ENCODE peak calls at places on chromosomes 7 and 10, in seven cellular contexts. One of them, this sample, is unnamed.
A peak's percentile ranks its signal among the peaks of the same experiment; 100 is the strongest.

GRCh38 chr10:22447068-22447467 is 101.8 kb downstream of the SPAG6 start:
- DNase-seq in sigmoid colon: no peak
- DNase-seq in activated T-cell treated with anti-CD3 and anti-CD28 coated beads, Interleukin-2, amount 50 U/mL, for 24 hours: no peak
- DNase-seq in progenitor cell of endocrine pancreas: no peak
- DNase-seq in stimulated activated naive CD8-positive, alpha-beta T cell treated with anti-CD3 and anti-CD28 coated beads, Interleukin-15, Interleukin-2, amounts not matched to agents 100 U/mL and 50 U/mL, for 24 hours: no peak
- DNase-seq in A549: no peak
- DNase-seq in cerebellum: no peak
- DNase-seq in this sample: no peak

GRCh38 chr10:86233131-86233530 is 133.5 kb downstream of the GRID1 start:
- DNase-seq in sigmoid colon: no peak
- DNase-seq in progenitor cell of endocrine pancreas: no peak
- DNase-seq in A549: no peak
- DNase-seq in activated T-cell treated with anti-CD3 and anti-CD28 coated beads, Interleukin-2, amount 50 U/mL, for 24 hours: no peak
- DNase-seq in stimulated activated naive CD8-positive, alpha-beta T cell treated with anti-CD3 and anti-CD28 coated beads, Interleukin-15, Interleukin-2, amounts not matched to agents 100 U/mL and 50 U/mL, for 24 hours: no peak
- DNase-seq in cerebellum: no peak
- DNase-seq in this sample: no peak

GRCh38 chr10:71854031-71854430 is 3.0 kb upstream of the PSAP start:
- DNase-seq in cerebellum: no peak
- DNase-seq in activated T-cell treated with anti-CD3 and anti-CD28 coated beads, Interleukin-2, amount 50 U/mL, for 24 hours: no peak
- DNase-seq in sigmoid colon: no peak
- DNase-seq in A549: no peak
- DNase-seq in stimulated activated naive CD8-positive, alpha-beta T cell treated with anti-CD3 and anti-CD28 coated beads, Interleukin-15, Interleukin-2, amounts not matched to agents 100 U/mL and 50 U/mL, for 24 hours: no peak
- DNase-seq in progenitor cell of endocrine pancreas: no peak
- DNase-seq in this sample: no peak

GRCh38 chr10:32622409-32622808 is 176.5 kb downstream of the CCDC7 start:
- DNase-seq in sigmoid colon: no peak
- DNase-seq in A549: no peak
- DNase-seq in progenitor cell of endocrine pancreas: no peak
- DNase-seq in activated T-cell treated with anti-CD3 and anti-CD28 coated beads, Interleukin-2, amount 50 U/mL, for 24 hours: no peak
- DNase-seq in stimulated activated naive CD8-positive, alpha-beta T cell treated with anti-CD3 and anti-CD28 coated beads, Interleukin-15, Interleukin-2, amounts not matched to agents 100 U/mL and 50 U/mL, for 24 hours: no peak
- DNase-seq in cerebellum: no peak
- DNase-seq in this sample: no peak

GRCh38 chr7:155954550-155955366 is 142.5 kb upstream of the SHH start:
- DNase-seq in progenitor cell of endocrine pancreas: no peak
- DNase-seq in activated T-cell treated with anti-CD3 and anti-CD28 coated beads, Interleukin-2, amount 50 U/mL, for 24 hours: no peak
- DNase-seq in stimulated activated naive CD8-positive, alpha-beta T cell treated with anti-CD3 and anti-CD28 coated beads, Interleukin-15, Interleukin-2, amounts not matched to agents 100 U/mL and 50 U/mL, for 24 hours: no peak
- DNase-seq in A549: no peak
- DNase-seq in sigmoid colon: peak; percentile 57
- DNase-seq in cerebellum: no peak
- DNase-seq in this sample: no peak

GRCh38 chr10:37854606-37855005 is 2.8 kb downstream of the ZNF248 start:
- DNase-seq in A549: no peak
- DNase-seq in cerebellum: no peak
- DNase-seq in sigmoid colon: no peak
- DNase-seq in activated T-cell treated with anti-CD3 and anti-CD28 coated beads, Interleukin-2, amount 50 U/mL, for 24 hours: no peak
- DNase-seq in progenitor cell of endocrine pancreas: no peak
- DNase-seq in stimulated activated naive CD8-positive, alpha-beta T cell treated with anti-CD3 and anti-CD28 coated beads, Interleukin-15, Interleukin-2, amounts not matched to agents 100 U/mL and 50 U/mL, for 24 hours: no peak
- DNase-seq in this sample: no peak

GRCh38 chr10:47360419-47361040 is 12.4 kb downstream of the RBP3 start:
- DNase-seq in cerebellum: no peak
- DNase-seq in activated T-cell treated with anti-CD3 and anti-CD28 coated beads, Interleukin-2, amount 50 U/mL, for 24 hours: peak; percentile 5
- DNase-seq in sigmoid colon: no peak
- DNase-seq in progenitor cell of endocrine pancreas: no peak
- DNase-seq in A549: no peak
- DNase-seq in stimulated activated naive CD8-positive, alpha-beta T cell treated with anti-CD3 and anti-CD28 coated beads, Interleukin-15, Interleukin-2, amounts not matched to agents 100 U/mL and 50 U/mL, for 24 hours: no peak
- DNase-seq in this sample: no peak

GRCh38 chr10:96378741-96379140 is 19.9 kb upstream of the OPALIN start:
- DNase-seq in A549: no peak
- DNase-seq in cerebellum: no peak
- DNase-seq in progenitor cell of endocrine pancreas: no peak
- DNase-seq in stimulated activated naive CD8-positive, alpha-beta T cell treated with anti-CD3 and anti-CD28 coated beads, Interleukin-15, Interleukin-2, amounts not matched to agents 100 U/mL and 50 U/mL, for 24 hours: no peak
- DNase-seq in sigmoid colon: peak; percentile 57
- DNase-seq in activated T-cell treated with anti-CD3 and anti-CD28 coated beads, Interleukin-2, amount 50 U/mL, for 24 hours: no peak
- DNase-seq in this sample: no peak

GRCh38 chr7:116717137-116717536 is 45.1 kb downstream of the MET start:
- DNase-seq in activated T-cell treated with anti-CD3 and anti-CD28 coated beads, Interleukin-2, amount 50 U/mL, for 24 hours: no peak
- DNase-seq in progenitor cell of endocrine pancreas: no peak
- DNase-seq in A549: no peak
- DNase-seq in stimulated activated naive CD8-positive, alpha-beta T cell treated with anti-CD3 and anti-CD28 coated beads, Interleukin-15, Interleukin-2, amounts not matched to agents 100 U/mL and 50 U/mL, for 24 hours: no peak
- DNase-seq in cerebellum: no peak
- DNase-seq in sigmoid colon: no peak
- DNase-seq in this sample: no peak